ENCODE peak calls at places on chromosomes 11 and 22, in four cellular contexts. O is breast epithelium, L is GM12865, G is WTC11. H is an unnamed sample.

GRCh38 chr11:64675417-64676252 is 47.4 kb downstream of the NRXN2 start:
- DNase-seq in O (no peak), L (peak), G (no peak), H (no peak)

GRCh38 chr22:20008221-20008995 is 8.2 kb downstream of the ARVCF start:
- DNase-seq in O (no peak), L (no peak), G (no peak), H (no peak)

GRCh38 chr22:42800731-42801536 is 56.1 kb downstream of the ARFGAP3 start:
- DNase-seq in O (peak), L (no peak), G (no peak), H (no peak)

GRCh38 chr11:69396948-69397307 is 84.5 kb upstream of the LINC01488 start:
- DNase-seq in O (no peak), L (no peak), G (no peak), H (no peak)

GRCh38 chr11:92775277-92775676 is 194.2 kb upstream of the MTNR1B start:
- DNase-seq in O (no peak), L (no peak), G (no peak), H (no peak)

GRCh38 chr22:47591709-47592108 is 829.3 kb downstream of the TBC1D22A start:
- DNase-seq in O (no peak), L (no peak), G (no peak), H (no peak)

GRCh38 chr11:2533642-2534115 is 88.9 kb downstream of the KCNQ1 start:
- DNase-seq in O (no peak), L (peak), G (peak), H (peak)

GRCh38 chr22:37210041-37210803 is 2.1 kb downstream of the SSTR3 start:
- DNase-seq in O (no peak), L (no peak), G (no peak), H (no peak)

GRCh38 chr22:19678949-19679348 is 35.4 kb upstream of the SEPTIN5 start:
- DNase-seq in O (peak), L (no peak), G (no peak), H (no peak)

GRCh38 chr11:116422976-116423375 is 349.8 kb downstream of the BUD13 start:
- DNase-seq in O (no peak), L (no peak), G (peak), H (no peak)

GRCh38 chr22:23833017-23833795 is 5.6 kb downstream of the DERL3 start:
- DNase-seq in O (no peak), L (no peak), G (no peak), H (no peak)

GRCh38 chr11:3849297-3849874 is 6.1 kb upstream of the STIM1 start:
- DNase-seq in O (no peak), L (peak), G (no peak), H (no peak)

GRCh38 chr11:112302226-112302868 is 41.7 kb upstream of the PLET1 start:
- DNase-seq in O (no peak), L (no peak), G (no peak), H (no peak)

GRCh38 chr11:134385774-134386565 is 26.1 kb downstream of the B3GAT1 start:
- DNase-seq in O (no peak), L (no peak), G (no peak), H (no peak)

GRCh38 chr11:120547301-120547700 is 35.8 kb downstream of the GRIK4 start:
- DNase-seq in O (no peak), L (no peak), G (no peak), H (no peak)

GRCh38 chr22:42399315-42400271 is 32.6 kb downstream of the NFAM1 start:
- DNase-seq in O (no peak), L (no peak), G (peak), H (no peak)

GRCh38 chr11:102831128-102831708 is 12.2 kb downstream of the MMP3 start:
- DNase-seq in O (no peak), L (peak), G (peak), H (no peak)

GRCh38 chr11:107567739-107568335 is 2.3 kb upstream of the ALKBH8 start:
- DNase-seq in O (no peak), L (peak), G (no peak), H (no peak)

GRCh38 chr11:72221386-72221785 is 3.2 kb upstream of the INPPL1 start:
- DNase-seq in O (no peak), L (no peak), G (no peak), H (no peak)

GRCh38 chr11:8719260-8720190 is 36.9 kb downstream of the RPL27A start:
- DNase-seq in O (no peak), L (no peak), G (no peak), H (no peak)

GRCh38 chr11:110989734-110990133 is 255.8 kb upstream of the POU2AF2 start:
- DNase-seq in O (no peak), L (no peak), G (no peak), H (no peak)

GRCh38 chr22:26766510-26767350 is 109.3 kb downstream of the MIAT start:
- DNase-seq in O (no peak), L (no peak), G (no peak), H (no peak)

GRCh38 chr11:122656631-122657101 is 1.1 kb downstream of the UBASH3B start:
- DNase-seq in O (peak), L (peak), G (peak), H (no peak)
- TF ChIP-seq CTCF in O (no peak), L (no peak), G (no peak), H (no peak)

GRCh38 chr11:57205046-57205671 is 23.4 kb downstream of the LRRC55 start:
- DNase-seq in O (no peak), L (no peak), G (no peak), H (no peak)
- TF ChIP-seq CTCF in O (no peak), L (no peak), G (no peak), H (no peak)

DNA sequence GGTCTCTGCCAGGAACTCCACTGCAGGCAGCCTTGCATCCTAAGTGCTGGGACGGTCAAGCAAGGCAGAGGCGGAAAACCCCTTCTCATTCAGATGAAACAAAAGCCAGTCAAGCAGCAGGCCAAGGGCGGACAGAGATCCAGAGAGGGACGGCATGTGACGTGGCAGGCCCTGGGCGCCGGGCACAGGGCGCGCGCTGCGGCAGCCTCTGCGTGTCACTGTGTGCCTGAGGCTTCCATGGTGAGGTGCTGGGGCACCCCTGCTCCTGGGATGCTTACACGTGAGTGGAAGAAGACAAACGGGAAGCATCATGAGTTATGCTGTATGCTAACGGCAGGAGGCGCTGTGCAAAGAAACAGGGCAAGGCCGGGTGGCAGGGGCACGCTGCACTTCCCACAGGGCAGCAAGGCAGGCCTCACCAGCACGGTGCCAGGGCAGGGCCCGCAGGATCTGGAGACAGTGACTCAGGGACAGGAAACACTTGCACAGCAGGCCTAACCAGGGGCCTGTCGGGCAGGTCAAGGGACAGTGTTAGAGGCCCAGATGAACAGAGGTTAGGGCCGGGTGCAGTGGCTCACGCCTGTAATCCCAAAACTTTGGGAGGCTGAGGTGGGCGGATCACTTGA is 6.1 kb downstream of the TOLLIP start:
- DNase-seq in O (no peak), L (no peak), G (peak), H (no peak)
- TF ChIP-seq CTCF in O (no peak), L (no peak), G (peak), H (no peak)

GRCh38 chr22:33013531-33014162 is 44.5 kb downstream of the SYN3 start:
- DNase-seq in O (no peak), L (no peak), G (no peak), H (no peak)

GRCh38 chr22:33018232-33018864 is 39.8 kb downstream of the SYN3 start:
- DNase-seq in O (no peak), L (peak), G (peak), H (peak)

GRCh38 chr22:33014621-33015020 is 43.6 kb downstream of the SYN3 start:
- DNase-seq in O (no peak), L (no peak), G (no peak), H (no peak)

GRCh38 chr22:33007485-33007884 is 50.7 kb downstream of the SYN3 start:
- DNase-seq in O (no peak), L (no peak), G (no peak), H (no peak)

GRCh38 chr22:33013051-33013450 is 45.1 kb downstream of the SYN3 start:
- DNase-seq in O (no peak), L (no peak), G (no peak), H (no peak)
- TF ChIP-seq CTCF in O (no peak), L (no peak), G (no peak), H (no peak)

H was measured in omental fat pad.